ENCODE peak calls at places on chromosome 18, in six cellular contexts. X is brain microvascular endothelial cell; S is Peyer's patch; K is endodermal cell; P is CD4-positive, alpha-beta T cell; U is GM23248. D is an unnamed sample.

GRCh38 chr18:50509012-50509411 is 50.9 kb upstream of the MAPK4 start:
- DNase-seq in X (no peak), S (no peak), K (no peak), P (no peak), U (no peak), D (no peak)

GRCh38 chr18:39622431-39622830 is 2056.8 kb upstream of the CELF4 start:
- DNase-seq in X (no peak), S (no peak), K (no peak), P (no peak), U (peak), D (no peak)

GRCh38 chr18:13516855-13517254 is 209.5 kb downstream of the FAM210A start:
- DNase-seq in X (no peak), S (no peak), K (peak), P (no peak), U (no peak), D (no peak)

GRCh38 chr18:9323750-9324445 is 10.7 kb upstream of the TWSG1 start:
- DNase-seq in X (no peak), S (no peak), K (no peak), P (no peak), U (peak), D (no peak)

GRCh38 chr18:25230658-25231326 is 121.2 kb downstream of the ZNF521 start:
- DNase-seq in X (peak), S (no peak), K (peak), P (no peak), U (peak), D (peak)

GRCh38 chr18:5475252-5475651 is 68.5 kb downstream of the EPB41L3 start:
- DNase-seq in X (no peak), S (no peak), K (no peak), P (no peak), U (no peak), D (no peak)

GRCh38 chr18:49691177-49691608 is 122.1 kb downstream of the ACAA2 start:
- DNase-seq in X (peak), S (no peak), K (no peak), P (no peak), U (peak), D (no peak)

GRCh38 chr18:9366126-9366714 is 31.6 kb downstream of the TWSG1 start:
- DNase-seq in X (peak), S (no peak), K (peak), P (no peak), U (peak), D (peak)

GRCh38 chr18:6775702-6776101 is 46.2 kb downstream of the ARHGAP28 start:
- DNase-seq in X (no peak), S (no peak), K (no peak), P (no peak), U (no peak), D (no peak)

GRCh38 chr18:8800445-8800844 is 95.1 kb downstream of the MTCL1 start:
- DNase-seq in X (peak), S (no peak), K (peak), P (no peak), U (peak), D (no peak)

GRCh38 chr18:23635283-23636040 is 27.2 kb downstream of the ANKRD29 start:
- DNase-seq in X (no peak), S (no peak), K (peak), P (no peak), U (peak), D (no peak)

GRCh38 chr18:49274188-49274714 is 186.2 kb downstream of the DYM start:
- DNase-seq in X (no peak), S (no peak), K (no peak), P (no peak), U (peak), D (no peak)

GRCh38 chr18:43077510-43078290 is 37.8 kb downstream of the RIT2 start:
- DNase-seq in X (no peak), S (no peak), K (no peak), P (no peak), U (no peak), D (no peak)

GRCh38 chr18:32911660-32912284 is 138.9 kb upstream of the KLHL14 start:
- DNase-seq in X (no peak), S (no peak), K (no peak), P (no peak), U (peak), D (no peak)

GRCh38 chr18:5527603-5528002 is 16.2 kb downstream of the EPB41L3 start:
- DNase-seq in X (peak), S (no peak), K (no peak), P (no peak), U (peak), D (no peak)

GRCh38 chr18:45658756-45659155 is 43.5 kb downstream of the SLC14A2 start:
- DNase-seq in X (peak), S (no peak), K (peak), P (no peak), U (peak), D (no peak)

GRCh38 chr18:5894215-5894612 is 1.1 kb downstream of the TMEM200C start:
- DNase-seq in X (no peak), S (no peak), K (no peak), P (no peak), U (no peak), D (no peak)

GRCh38 chr18:49238433-49239042 is 221.9 kb downstream of the DYM start:
- DNase-seq in X (peak), S (no peak), K (peak), P (no peak), U (peak), D (peak)

GRCh38 chr18:12092398-12093229 is 1.0 kb upstream of the ANKRD62 start:
- DNase-seq in X (no peak), S (no peak), K (peak), P (no peak), U (no peak), D (no peak)

GRCh38 chr18:9631814-9632496 is 17.6 kb upstream of the PPP4R1 start:
- DNase-seq in X (peak), S (no peak), K (no peak), P (no peak), U (peak), D (no peak)

GRCh38 chr18:57581301-57581934 is 5.1 kb downstream of the FECH start:
- DNase-seq in X (no peak), S (peak), K (no peak), P (no peak), U (no peak), D (no peak)

GRCh38 chr18:35049111-35050003 is 8.1 kb downstream of the MAPRE2 start:
- DNase-seq in X (no peak), S (peak), K (no peak), P (no peak), U (no peak), D (no peak)

GRCh38 chr18:46575851-46576250 is 81.2 kb downstream of the LOXHD1 start:
- DNase-seq in X (no peak), S (no peak), K (peak), P (no peak), U (no peak), D (no peak)

GRCh38 chr18:46623541-46623940 is 33.5 kb downstream of the LOXHD1 start:
- DNase-seq in X (no peak), S (peak), K (no peak), P (peak), U (peak), D (no peak)

GRCh38 chr18:13580351-13580750 is 146.0 kb downstream of the FAM210A start:
- DNase-seq in X (no peak), S (no peak), K (peak), P (no peak), U (no peak), D (no peak)

GRCh38 chr18:80033181-80034067 is 810 bp upstream of the RBFA start:
- DNase-seq in X (peak), S (peak), K (no peak), P (peak), U (peak), D (peak)
- H3K27ac ChIP-seq in X (peak), S (peak), K (peak), P (peak), U (peak), D (peak)

GRCh38 chr18:62526098-62527025 is 3.5 kb downstream of the ZCCHC2 start:
- DNase-seq in X (peak), S (peak), K (peak), P (peak), U (peak), D (peak)
- H3K27ac ChIP-seq in X (peak), S (peak), K (no peak), P (peak), U (peak), D (peak)

GRCh38 chr18:2978626-2979025 is 34.3 kb downstream of the LPIN2 start:
- DNase-seq in X (peak), S (no peak), K (no peak), P (peak), U (peak), D (no peak)
- H3K27ac ChIP-seq in X (peak), S (peak), K (no peak), P (peak), U (peak), D (no peak)

GRCh38 chr18:75133721-75134645 is 75.0 kb downstream of the PTGR3 start:
- DNase-seq in X (no peak), S (no peak), K (peak), P (no peak), U (no peak), D (no peak)

GRCh38 chr18:75135158-75135725 is 73.7 kb downstream of the PTGR3 start:
- DNase-seq in X (no peak), S (no peak), K (peak), P (no peak), U (no peak), D (no peak)

GRCh38 chr18:75139226-75139911 is 69.6 kb downstream of the PTGR3 start:
- DNase-seq in X (no peak), S (no peak), K (peak), P (no peak), U (no peak), D (no peak)

GRCh38 chr18:75140296-75140695 is 68.6 kb downstream of the PTGR3 start:
- DNase-seq in X (no peak), S (no peak), K (peak), P (no peak), U (no peak), D (no peak)

GRCh38 chr18:75137346-75137877 is 71.5 kb downstream of the PTGR3 start:
- DNase-seq in X (no peak), S (no peak), K (no peak), P (no peak), U (no peak), D (no peak)
- H3K27ac ChIP-seq in X (no peak), S (no peak), K (no peak), P (no peak), U (no peak), D (no peak)

GRCh38 chr18:64258111-64258650 is 109.3 kb upstream of the LINC00305 start:
- DNase-seq in X (no peak), S (no peak), K (no peak), P (no peak), U (no peak), D (no peak)

GRCh38 chr18:64254399-64255093 is 105.7 kb upstream of the LINC00305 start:
- DNase-seq in X (no peak), S (no peak), K (no peak), P (no peak), U (no peak), D (no peak)

GRCh38 chr18:64259871-64260270 is 111.0 kb upstream of the LINC00305 start:
- DNase-seq in X (no peak), S (no peak), K (peak), P (no peak), U (no peak), D (no peak)

GRCh38 chr18:64253222-64253621 is 104.3 kb upstream of the LINC00305 start:
- DNase-seq in X (no peak), S (no peak), K (no peak), P (no peak), U (no peak), D (no peak)

DNA sequence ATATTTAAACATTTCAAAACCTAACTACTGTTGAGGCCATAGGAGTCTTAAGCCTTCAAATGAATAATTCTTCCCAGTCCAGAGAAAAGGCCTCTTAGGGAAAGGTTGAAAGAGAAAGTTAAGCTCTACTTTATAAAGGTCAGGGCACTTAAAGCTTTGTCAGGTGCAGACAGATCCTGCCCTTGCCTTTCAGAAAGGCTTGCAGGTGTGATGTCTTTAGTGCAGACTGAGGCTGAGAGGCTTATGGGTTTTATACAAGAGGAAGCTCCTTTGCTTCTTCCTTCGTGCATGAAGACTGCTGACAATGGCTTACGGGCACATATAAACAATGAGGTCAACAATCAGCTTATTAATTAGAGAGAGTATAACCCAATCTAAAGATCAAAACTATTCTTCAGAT is 105.0 kb upstream of the LINC00305 start:
- DNase-seq in X (no peak), S (no peak), K (no peak), P (no peak), U (no peak), D (no peak)
- H3K27ac ChIP-seq in X (no peak), S (no peak), K (no peak), P (no peak), U (no peak), D (no peak)

DNA sequence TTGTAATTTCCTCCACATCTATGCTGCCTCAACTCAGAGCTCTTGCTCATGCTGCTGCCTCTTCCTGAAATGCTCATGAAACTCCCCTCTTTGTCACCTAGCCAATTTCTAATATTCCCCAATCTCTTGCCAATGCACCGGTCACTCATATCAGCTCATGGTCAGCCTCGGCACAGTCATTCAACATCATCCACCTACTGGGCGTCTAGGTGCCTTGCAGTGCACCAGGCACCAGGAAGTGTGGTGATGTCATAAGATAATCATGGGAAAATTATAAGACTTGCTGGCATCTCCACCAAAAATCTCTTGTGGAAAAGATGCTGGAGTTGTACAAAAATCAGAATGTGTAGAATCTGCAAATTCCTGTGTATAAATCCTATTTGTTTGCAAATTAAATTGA is 52.6 kb upstream of the RAB27B start:
- DNase-seq in X (peak), S (no peak), K (no peak), P (no peak), U (peak), D (no peak)
- H3K27ac ChIP-seq in X (peak), S (no peak), K (no peak), P (no peak), U (peak), D (no peak)

DNA sequence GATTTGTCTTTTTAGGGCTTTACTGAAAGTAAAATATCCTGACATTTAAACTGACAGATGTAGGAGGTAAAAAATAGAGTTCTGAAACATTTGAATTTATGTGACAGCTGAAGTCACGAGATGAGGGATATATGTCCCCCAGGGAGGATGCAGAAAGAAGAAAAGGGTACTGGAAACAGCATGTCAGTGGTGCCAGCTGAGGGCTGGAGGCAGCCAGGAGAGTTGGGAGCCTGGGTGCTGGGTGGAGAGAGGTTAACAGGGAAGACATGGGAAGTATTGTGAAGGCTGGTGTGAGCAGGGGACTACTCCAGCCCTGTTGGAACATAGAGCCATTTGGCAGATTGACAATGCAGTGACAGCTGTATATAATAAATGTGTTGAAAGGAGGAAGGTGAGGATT is 11.8 kb upstream of the MOCOS start:
- DNase-seq in X (no peak), S (no peak), K (no peak), P (no peak), U (no peak), D (no peak)
- H3K27ac ChIP-seq in X (no peak), S (no peak), K (no peak), P (no peak), U (no peak), D (no peak)